ENCODE peak calls at places on chromosomes 11 and 22, in seven cellular contexts. Q is right lobe of liver, V is left ventricle myocardium inferior, B is stomach, A is coronary artery, K is brain microvascular endothelial cell, F is heart right ventricle. E is an unnamed sample.

GRCh38 chr22:50640857-50641647 is 13.1 kb upstream of the ARSA start:
- DNase-seq in Q (no peak), F (no peak), K (no peak), B (peak), V (no peak), A (no peak), E (no peak)

GRCh38 chr11:64131657-64132387 is 34.1 kb downstream of the MACROD1 start:
- DNase-seq in Q (no peak), A (no peak), K (no peak), B (no peak), F (no peak), V (no peak), E (no peak)

GRCh38 chr11:88709567-88709966 is 356.2 kb downstream of the GRM5 start:
- DNase-seq in A (no peak), K (no peak), Q (no peak), V (no peak), F (no peak), B (no peak), E (no peak)

GRCh38 chr11:86991341-86991740 is 36.1 kb upstream of the FZD4 start:
- DNase-seq in B (no peak), Q (no peak), V (no peak), A (no peak), F (no peak), K (no peak), E (no peak)

GRCh38 chr11:60860943-60861342 is 5.2 kb upstream of the PTGDR2 start:
- DNase-seq in Q (no peak), K (no peak), B (no peak), V (no peak), A (no peak), F (no peak), E (peak)

GRCh38 chr22:27534720-27535125 is 266.8 kb downstream of the MN1 start:
- DNase-seq in B (no peak), F (no peak), Q (no peak), A (no peak), V (no peak), K (peak), E (no peak)

GRCh38 chr11:31607914-31608313 is 98.3 kb downstream of the ELP4 start:
- DNase-seq in V (no peak), B (no peak), A (no peak), F (no peak), Q (no peak), K (no peak), E (no peak)

GRCh38 chr22:47043835-47044721 is 281.6 kb downstream of the TBC1D22A start:
- DNase-seq in F (no peak), Q (peak), V (no peak), K (no peak), A (no peak), B (peak), E (peak)

GRCh38 chr22:50316114-50317065 is 8.9 kb upstream of the PLXNB2 start:
- DNase-seq in K (no peak), B (no peak), V (no peak), A (no peak), F (no peak), Q (peak), E (no peak)

GRCh38 chr11:75471134-75471943 is 38.3 kb upstream of the KLHL35 start:
- DNase-seq in F (no peak), V (no peak), A (no peak), B (no peak), Q (peak), K (no peak), E (no peak)

GRCh38 chr11:69178819-69179482 is 23.2 kb downstream of the SMIM38 start:
- DNase-seq in F (no peak), K (no peak), Q (peak), A (no peak), V (no peak), B (peak), E (no peak)

GRCh38 chr11:88631497-88631896 is 294.0 kb upstream of the CTSC start:
- DNase-seq in F (no peak), B (no peak), V (no peak), Q (no peak), K (no peak), A (no peak), E (no peak)

GRCh38 chr11:134861490-134862107 is 449.6 kb upstream of the B3GAT1 start:
- DNase-seq in A (peak), V (no peak), Q (no peak), K (no peak), F (no peak), B (no peak), E (no peak)

GRCh38 chr11:102991776-102992175 is 36.2 kb upstream of the MMP13 start:
- DNase-seq in A (no peak), Q (no peak), K (no peak), B (no peak), V (no peak), F (no peak), E (no peak)

DNA sequence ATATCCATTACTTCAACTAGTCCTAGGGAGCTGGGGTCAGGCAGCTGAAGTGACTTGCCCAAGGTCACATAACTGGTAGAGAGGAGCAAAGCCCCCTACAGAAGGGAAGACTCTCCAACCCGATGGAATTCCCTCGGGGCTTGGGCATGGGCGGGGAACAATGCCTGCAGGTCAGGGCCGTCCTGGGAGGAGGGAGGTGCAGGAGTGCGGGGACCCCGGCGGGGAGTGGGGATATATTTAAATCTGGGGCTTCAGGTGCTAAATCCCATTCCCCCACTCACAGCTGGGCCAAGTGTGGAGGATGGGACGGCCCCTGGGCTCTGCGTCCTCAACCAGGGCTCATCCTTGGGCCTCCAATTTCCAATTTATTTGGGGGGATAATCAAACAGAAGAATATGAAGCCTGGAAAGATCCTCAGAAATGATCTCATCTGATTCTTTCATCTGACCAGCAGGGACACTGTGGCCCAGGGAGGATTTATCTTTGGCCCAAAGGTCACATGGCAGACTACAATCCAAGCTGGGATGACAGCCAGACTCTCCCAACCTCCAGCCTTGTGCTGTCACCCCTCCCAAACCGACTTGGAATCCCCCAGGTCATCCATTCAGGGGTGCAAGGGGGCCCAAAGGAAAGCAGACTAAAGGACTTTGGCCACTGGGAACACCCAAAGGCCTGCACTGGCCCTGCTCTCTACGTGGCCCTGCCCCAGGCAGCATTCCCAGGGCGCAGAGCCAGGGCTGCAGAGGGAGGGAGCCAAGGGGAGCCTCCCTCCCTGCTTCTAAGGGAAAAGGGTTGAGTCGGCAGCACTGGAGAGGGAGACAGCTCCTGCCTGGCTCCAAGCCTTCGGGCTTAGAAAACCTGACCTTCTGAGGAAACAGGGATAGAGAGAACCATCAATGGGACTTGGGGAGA is 8.7 kb upstream of the C1QTNF6 start:
- DNase-seq in B (peak), V (peak), Q (peak), F (peak), A (peak), K (no peak), E (peak)
- H3K27ac ChIP-seq in B (peak), V (peak), Q (peak), F (peak), A (peak), K (no peak), E (peak)

GRCh38 chr11:8256271-8257002 is 7.2 kb downstream of the LMO1 start:
- DNase-seq in A (no peak), K (no peak), Q (no peak), B (no peak), F (no peak), V (no peak), E (peak)
- H3K27ac ChIP-seq in A (no peak), K (no peak), Q (no peak), B (no peak), F (no peak), V (no peak), E (no peak)

DNA sequence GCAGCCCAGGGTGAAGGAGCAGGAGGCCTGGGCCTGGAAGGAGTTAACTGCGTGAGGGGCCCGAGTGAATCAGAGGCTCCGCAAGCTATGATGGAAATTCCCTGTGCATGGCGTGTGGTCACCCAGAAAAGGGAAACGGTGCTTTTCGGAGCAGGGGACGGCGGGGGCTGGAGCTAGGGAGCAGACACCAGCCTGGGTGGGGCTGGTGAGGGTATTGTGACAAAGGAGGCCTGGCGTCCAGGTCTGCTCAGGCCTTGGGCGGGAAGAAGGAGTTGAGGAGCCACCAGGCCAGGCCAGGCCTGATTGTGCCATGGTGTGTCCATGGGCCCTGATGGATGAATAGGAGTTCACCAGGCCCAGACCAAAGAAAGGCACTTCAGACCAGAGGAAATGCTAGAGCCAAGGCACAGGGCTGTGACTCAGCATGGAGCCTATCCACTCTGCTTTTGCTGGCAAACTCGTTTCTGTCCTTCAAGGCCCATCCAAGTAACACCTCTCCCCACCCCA is 12.8 kb upstream of the SPI1 start:
- DNase-seq in F (no peak), V (peak), B (no peak), A (no peak), K (no peak), Q (peak), E (peak)
- H3K27ac ChIP-seq in F (no peak), V (peak), B (no peak), A (no peak), K (no peak), Q (no peak), E (no peak)

GRCh38 chr11:28743101-28743550 is 634.9 kb downstream of the METTL15 start:
- DNase-seq in V (no peak), K (no peak), A (no peak), B (no peak), Q (no peak), F (no peak), E (no peak)
- H3K27ac ChIP-seq in V (no peak), K (no peak), A (no peak), B (no peak), Q (no peak), F (no peak), E (no peak)

GRCh38 chr22:38738475-38739070 is 17.2 kb downstream of the SUN2 start:
- DNase-seq in K (no peak), A (no peak), V (no peak), Q (peak), F (no peak), B (no peak), E (no peak)
- H3K27ac ChIP-seq in K (no peak), A (no peak), V (no peak), Q (no peak), F (no peak), B (no peak), E (peak)